ENCODE peak calls at places on chromosomes 3 and 15, in four cellular contexts. M, I, K and S are unnamed samples.

GRCh38 chr3:136249593-136250225 is 431 bp upstream of the PCCB start:
- DNase-seq in M (no peak), K (no peak), I (peak), S (no peak)

GRCh38 chr3:149216195-149216869 is 5.3 kb downstream of the CP start:
- DNase-seq in K (no peak), M (no peak), I (peak), S (no peak)

GRCh38 chr3:59995563-59995962 is 945.7 kb upstream of the CFAP20DC start:
- DNase-seq in I (no peak), K (no peak), M (no peak), S (no peak)

GRCh38 chr3:112770026-112770626 is 76.5 kb downstream of the CD200R1L start:
- DNase-seq in K (peak), M (no peak), I (peak), S (no peak)

GRCh38 chr3:143751643-143752178 is 96.6 kb downstream of the SLC9A9 start:
- DNase-seq in I (no peak), M (no peak), K (peak), S (no peak)

GRCh38 chr3:188006726-188007393 is 147.1 kb upstream of the LPP start:
- DNase-seq in M (no peak), K (no peak), I (peak), S (no peak)

GRCh38 chr15:57198654-57199241 is 177.6 kb upstream of the CGNL1 start:
- DNase-seq in I (peak), M (no peak), K (no peak), S (no peak)

GRCh38 chr3:58013973-58014649 is 5.9 kb downstream of the FLNB start:
- DNase-seq in I (no peak), M (peak), K (no peak), S (peak)

GRCh38 chr3:189369636-189370035 is 197.9 kb downstream of the TPRG1 start:
- DNase-seq in M (no peak), I (peak), K (no peak), S (no peak)

GRCh38 chr3:169179193-169180122 is 484.1 kb downstream of the MECOM start:
- DNase-seq in M (no peak), I (peak), K (no peak), S (no peak)

GRCh38 chr3:46695177-46695961 is 1.9 kb upstream of the ALS2CL start:
- DNase-seq in I (peak), M (no peak), K (peak), S (no peak)

GRCh38 chr15:52678036-52678467 is 1.1 kb downstream of the ATOSA start:
- DNase-seq in K (peak), M (peak), I (peak), S (no peak)

GRCh38 chr15:65040461-65040860 is 4.7 kb upstream of the SLC51B start:
- DNase-seq in K (no peak), M (no peak), I (peak), S (no peak)

GRCh38 chr15:80159811-80160569 is 7.2 kb downstream of the FAH start:
- DNase-seq in I (no peak), K (no peak), M (no peak), S (no peak)

GRCh38 chr15:71627604-71628003 is 182.8 kb upstream of the NR2E3 start:
- DNase-seq in M (no peak), K (no peak), I (no peak), S (no peak)

GRCh38 chr15:45892182-45892581 is 257.4 kb downstream of the SQOR start:
- DNase-seq in K (no peak), I (peak), M (peak), S (peak)

GRCh38 chr3:23396746-23397145 is 193.6 kb downstream of the UBE2E2 start:
- DNase-seq in K (no peak), M (no peak), I (peak), S (no peak)

GRCh38 chr15:47427463-47427862 is 289.8 kb upstream of the SEMA6D start:
- DNase-seq in K (no peak), M (no peak), I (no peak), S (no peak)

GRCh38 chr3:188853896-188854295 is 317.9 kb upstream of the TPRG1 start:
- DNase-seq in I (no peak), K (no peak), M (no peak), S (no peak)

GRCh38 chr15:61556037-61556648 is 327.0 kb upstream of the RORA start:
- DNase-seq in M (peak), I (peak), K (no peak), S (peak)

GRCh38 chr3:38130631-38131065 is 6.3 kb downstream of the ACAA1 start:
- DNase-seq in K (no peak), I (no peak), M (no peak), S (no peak)

GRCh38 chr3:23915537-23916108 is 1.2 kb downstream of the NKIRAS1 start:
- DNase-seq in K (no peak), I (no peak), M (no peak), S (no peak)

GRCh38 chr3:171749128-171749527 is 61.2 kb downstream of the PLD1 start:
- DNase-seq in K (no peak), M (no peak), I (no peak), S (no peak)

GRCh38 chr3:16277471-16277870 is 12.5 kb downstream of the OXNAD1 start:
- DNase-seq in K (no peak), I (no peak), M (no peak), S (no peak)

GRCh38 chr3:12632523-12632922 is 31.4 kb downstream of the RAF1 start:
- DNase-seq in K (no peak), I (no peak), M (no peak), S (no peak)

GRCh38 chr3:100260081-100260684 is 609 bp upstream of the TBC1D23 start:
- DNase-seq in I (no peak), M (no peak), K (no peak), S (no peak)

GRCh38 chr15:94387854-94388441 is 156.6 kb downstream of the MCTP2 start:
- DNase-seq in M (no peak), I (no peak), K (no peak), S (no peak)

GRCh38 chr15:31147456-31147855 is 45.9 kb upstream of the TRPM1 start:
- DNase-seq in K (no peak), M (no peak), I (no peak), S (no peak)

GRCh38 chr15:78216276-78217229 is 17.8 kb downstream of the ACSBG1 start:
- DNase-seq in K (no peak), I (peak), M (no peak), S (no peak)

GRCh38 chr3:15667484-15667883 is 65.9 kb downstream of the BTD start:
- DNase-seq in I (no peak), K (no peak), M (no peak), S (no peak)

GRCh38 chr15:92902020-92902419 is 1.9 kb downstream of the CHD2 start:
- DNase-seq in I (peak), K (no peak), M (no peak), S (no peak)

GRCh38 chr15:82663186-82663600 is 16.0 kb upstream of the CPEB1 start:
- DNase-seq in M (peak), K (peak), I (peak), S (no peak)

GRCh38 chr3:122689587-122689986 is 8.9 kb downstream of the PARP14 start:
- DNase-seq in M (no peak), I (peak), K (no peak), S (no peak)

GRCh38 chr3:22835041-22835440 is 368.1 kb upstream of the UBE2E2 start:
- DNase-seq in K (no peak), M (no peak), I (peak), S (no peak)

GRCh38 chr15:66809664-66810063 is 107.6 kb downstream of the SMAD6 start:
- DNase-seq in M (no peak), I (no peak), K (no peak), S (no peak)

GRCh38 chr3:197490098-197490497 is 65.7 kb downstream of the BDH1 start:
- DNase-seq in I (peak), M (no peak), K (no peak), S (no peak)

GRCh38 chr3:126261037-126261436 is 80.7 kb upstream of the ALDH1L1 start:
- DNase-seq in M (peak), I (no peak), K (no peak), S (peak)